ENCODE peak calls at places on chromosomes 2 and 18, in eight cellular contexts. W is CD4-positive, alpha-beta memory T cell; Y is esophagus squamous epithelium; S is CD8-positive, alpha-beta memory T cell; K is fibroblast of lung; V is Karpas-422; Q is right atrium auricular region; D is left lung. T is an unnamed sample. For H3K4me1 and H3K9me3, the result is how much of the 10 kb centered on the place peaks cover.

GRCh38 chr2:73917696-73918207 is 8.9 kb upstream of the DGUOK start:
- DNase-seq in W (no peak), K (no peak), Y (no peak), V (no peak), Q (no peak), S (no peak), D (no peak), T (no peak)

GRCh38 chr2:147355706-147356105 is 489.1 kb upstream of the ACVR2A start:
- DNase-seq in W (no peak), D (no peak), K (no peak), Q (no peak), Y (no peak), S (no peak), V (no peak), T (no peak)

GRCh38 chr2:29726976-29727375 is 194.4 kb downstream of the ALK start:
- DNase-seq in S (no peak), Y (no peak), D (no peak), Q (no peak), K (no peak), V (no peak), W (no peak), T (no peak)

GRCh38 chr2:226906439-226906796 is 70.6 kb downstream of the RHBDD1 start:
- DNase-seq in V (no peak), D (no peak), Y (no peak), Q (no peak), K (no peak), W (no peak), S (no peak), T (no peak)

GRCh38 chr2:129888896-129889295 is 90.6 kb upstream of the RAB6C start:
- DNase-seq in W (no peak), Q (no peak), Y (no peak), K (no peak), D (no peak), V (no peak), S (no peak), T (no peak)

GRCh38 chr18:11741505-11742145 is 52.6 kb downstream of the GNAL start:
- DNase-seq in K (peak), S (no peak), Y (no peak), D (no peak), Q (no peak), V (peak), W (no peak), T (no peak)

GRCh38 chr2:239444626-239445625 is 44.1 kb upstream of the HDAC4 start:
- DNase-seq in Q (peak), S (no peak), W (no peak), Y (no peak), D (peak), V (no peak), K (peak), T (peak)

GRCh38 chr2:25324905-25325592 is 16.7 kb downstream of the DNMT3A start:
- DNase-seq in Q (peak), S (no peak), D (no peak), K (peak), W (no peak), V (no peak), Y (no peak), T (no peak)

GRCh38 chr2:236896677-236897076 is 189.0 kb upstream of the COPS8 start:
- DNase-seq in V (no peak), S (no peak), K (no peak), Y (no peak), Q (no peak), D (no peak), W (no peak), T (no peak)

GRCh38 chr2:24452499-24452878 is 38.6 kb upstream of the NCOA1 start:
- DNase-seq in S (no peak), Y (no peak), V (no peak), K (no peak), Q (no peak), W (no peak), D (no peak), T (no peak)

GRCh38 chr2:149062531-149062930 is 24.0 kb downstream of the LYPD6B start:
- DNase-seq in Q (no peak), D (no peak), V (no peak), S (no peak), Y (no peak), K (no peak), W (no peak), T (no peak)

GRCh38 chr2:57156231-57156924 is 890.2 kb upstream of the VRK2 start:
- DNase-seq in K (no peak), Y (no peak), V (no peak), S (no peak), Q (no peak), D (peak), W (no peak), T (no peak)

GRCh38 chr2:232525796-232526195 is at the start of gene CHRND:
- DNase-seq in D (peak), W (no peak), Y (no peak), K (no peak), Q (no peak), V (no peak), S (no peak), T (no peak)

GRCh38 chr2:27209621-27210401 is 2.0 kb upstream of the ATRAID start:
- DNase-seq in D (no peak), K (peak), Y (no peak), W (no peak), V (no peak), Q (no peak), S (no peak), T (no peak)

GRCh38 chr2:195337597-195337996 is 319.4 kb upstream of the SLC39A10 start:
- DNase-seq in K (no peak), S (no peak), D (no peak), V (no peak), W (no peak), Q (no peak), Y (no peak), T (no peak)

GRCh38 chr18:57744211-57744694 is 58.9 kb downstream of the ATP8B1 start:
- DNase-seq in Y (no peak), K (peak), W (no peak), S (no peak), Q (no peak), V (no peak), D (no peak), T (peak)

GRCh38 chr2:48829036-48829435 is 73.5 kb upstream of the LHCGR start:
- DNase-seq in Y (no peak), S (no peak), Q (no peak), W (no peak), V (no peak), K (no peak), D (no peak), T (no peak)

GRCh38 chr2:233519787-233520611 is 46.6 kb downstream of the USP40 start:
- DNase-seq in S (no peak), Q (no peak), Y (no peak), W (no peak), D (no peak), K (no peak), V (no peak), T (no peak)

GRCh38 chr2:40455661-40456060 is 3.8 kb upstream of the SLC8A1 start:
- DNase-seq in V (no peak), W (no peak), Y (no peak), K (no peak), D (peak), S (no peak), Q (no peak), T (no peak)

GRCh38 chr2:11775384-11775783 is 29.0 kb downstream of the LPIN1 start:
- DNase-seq in D (no peak), Q (no peak), V (no peak), K (peak), W (peak), S (no peak), Y (no peak), T (no peak)

GRCh38 chr2:19357383-19358241 is 811 bp downstream of the OSR1 start:
- DNase-seq in S (no peak), V (no peak), W (no peak), Q (peak), Y (no peak), K (peak), D (peak), T (peak)

GRCh38 chr2:32355976-32356734 is 668 bp upstream of the BIRC6 start:
- DNase-seq in D (no peak), W (peak), K (no peak), V (no peak), Q (no peak), Y (no peak), S (no peak), T (no peak)

GRCh38 chr2:181566643-181567042 is 90.3 kb downstream of the CERKL start:
- DNase-seq in W (no peak), D (no peak), Y (no peak), Q (no peak), S (no peak), V (no peak), K (no peak), T (no peak)

GRCh38 chr2:121877366-121877765 is 121.9 kb downstream of the TSN start:
- DNase-seq in K (no peak), S (no peak), V (no peak), Q (no peak), D (no peak), Y (no peak), W (no peak), T (no peak)

GRCh38 chr2:152716805-152717241 is 438 bp downstream of the PRPF40A start:
- DNase-seq in Y (no peak), V (peak), S (peak), W (no peak), Q (no peak), D (peak), K (no peak), T (peak)

GRCh38 chr18:51195602-51196115 is 1.8 kb downstream of the MEX3C start:
- DNase-seq in Y (no peak), K (peak), W (no peak), S (no peak), D (no peak), Q (no peak), V (peak), T (peak)

GRCh38 chr2:181586569-181587076 is 70.3 kb downstream of the CERKL start:
- DNase-seq in W (no peak), D (no peak), Q (no peak), K (peak), S (no peak), Y (no peak), V (peak), T (peak)

GRCh38 chr18:39051013-39051412 is 1485.4 kb upstream of the CELF4 start:
- DNase-seq in D (no peak), K (peak), W (no peak), V (no peak), Q (no peak), Y (no peak), S (no peak), T (no peak)

GRCh38 chr2:192978317-192978874 is 783.7 kb upstream of the TMEFF2 start:
- DNase-seq in K (no peak), S (no peak), W (no peak), Q (no peak), Y (no peak), V (no peak), D (no peak), T (no peak)

GRCh38 chr2:171317492-171318125 is 116.2 kb downstream of the METTL8 start:
- DNase-seq in Q (no peak), K (peak), Y (no peak), S (no peak), V (peak), D (no peak), W (no peak), T (no peak)

GRCh38 chr2:171315781-171316180 is 118.0 kb downstream of the METTL8 start:
- DNase-seq in Y (no peak), S (no peak), D (no peak), V (no peak), K (no peak), Q (no peak), W (no peak), T (no peak)

GRCh38 chr2:171316755-171317337 is 116.9 kb downstream of the METTL8 start:
- DNase-seq in Q (no peak), S (no peak), V (no peak), W (no peak), K (no peak), D (no peak), Y (no peak), T (no peak)

GRCh38 chr2:171318463-171318934 is 115.3 kb downstream of the METTL8 start:
- DNase-seq in Q (no peak), W (no peak), D (no peak), Y (no peak), K (peak), S (no peak), V (peak), T (no peak)

DNA sequence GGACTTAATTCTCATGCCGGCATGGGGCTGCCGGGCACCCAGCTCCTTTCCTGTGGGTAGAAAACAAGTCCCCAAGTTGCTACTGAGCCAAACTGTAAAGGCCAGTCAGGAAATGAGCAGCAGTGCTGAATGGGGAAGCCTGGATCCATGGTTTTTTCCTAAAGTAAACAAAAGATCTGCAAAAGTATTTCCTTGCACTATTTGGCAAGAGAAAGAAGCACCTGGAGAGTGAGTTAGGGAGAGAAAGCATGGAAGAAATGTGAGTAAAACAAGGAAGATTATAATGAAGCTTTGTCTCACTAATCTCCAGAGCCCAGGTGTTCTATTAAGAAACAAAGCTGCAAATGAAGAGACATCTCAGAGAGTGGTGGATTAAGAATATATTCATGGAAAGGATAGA is 117.6 kb downstream of the METTL8 start:
- DNase-seq in D (no peak), V (no peak), K (no peak), S (no peak), Y (no peak), Q (no peak), W (no peak), T (no peak)
- H3K4me1 ChIP-seq in D (under half), V (half or more), K (under half), S (under half), Y (under half), Q (under half), W (under half), T (under half)

DNA sequence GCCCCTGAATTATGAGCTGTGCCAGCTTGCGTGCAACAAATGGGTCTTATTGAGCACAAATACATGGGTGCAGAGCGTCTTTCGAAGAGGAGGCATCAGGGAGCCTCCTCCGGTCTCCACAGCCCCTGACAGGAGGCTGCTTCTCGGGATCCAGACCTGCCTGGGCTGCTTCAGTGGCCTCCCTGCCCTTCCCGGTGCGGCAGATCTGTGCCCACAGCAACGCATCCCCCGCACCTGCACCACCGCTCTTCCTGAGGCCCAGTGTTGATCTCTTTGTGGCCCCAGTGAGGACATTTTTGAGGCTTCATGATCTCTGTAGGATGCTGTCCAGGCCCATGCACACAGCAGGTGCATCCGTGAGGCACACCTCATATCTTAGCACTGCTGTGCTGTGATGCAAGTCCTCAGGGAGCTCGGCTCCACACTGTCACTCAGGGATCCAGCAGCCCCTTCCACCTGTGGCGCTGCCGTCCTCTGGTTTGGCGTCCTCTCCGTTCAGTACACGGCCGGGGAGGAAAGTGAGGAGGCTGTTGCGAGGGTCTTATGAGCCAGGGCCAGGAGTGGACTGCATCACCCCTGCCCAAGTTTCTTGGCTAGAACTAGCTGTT is 17.4 kb downstream of the RTP5 start:
- DNase-seq in Y (no peak), W (no peak), D (peak), S (no peak), K (no peak), Q (no peak), V (no peak), T (no peak)
- H3K4me3 ChIP-seq in Y (no peak), W (no peak), D (no peak), S (no peak), K (no peak), Q (no peak), V (no peak), T (no peak)

GRCh38 chr18:1213126-1213525 is 308.5 kb downstream of the ADCYAP1 start:
- DNase-seq in S (no peak), W (no peak), K (no peak), V (no peak), Q (no peak), Y (no peak), D (no peak), T (no peak)
- H3K9me3 ChIP-seq in S (under half), W (under half), K (under half), V (under half), Q (under half), Y (under half), D (under half), T (under half)

DNA sequence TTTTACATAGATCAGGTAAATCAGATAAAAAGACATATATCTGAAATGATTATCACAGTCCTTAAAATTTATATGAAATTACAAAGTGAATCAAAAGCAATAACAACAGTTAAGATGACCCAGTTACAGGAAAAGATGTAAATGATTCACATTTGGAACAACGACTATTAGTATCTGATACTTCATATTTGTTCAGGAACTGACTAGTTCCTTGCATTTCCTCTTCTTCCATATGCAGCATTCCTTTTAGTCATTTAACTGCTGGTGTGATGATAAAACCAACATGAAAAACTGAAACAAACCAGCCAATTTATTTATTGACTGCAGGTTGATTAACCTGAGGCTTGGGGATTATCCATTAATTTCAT is 75.2 kb downstream of the RBMS1 start:
- DNase-seq in Q (no peak), V (no peak), D (no peak), K (no peak), W (no peak), Y (no peak), S (no peak), T (no peak)
- H3K4me1 ChIP-seq in Q (under half), V (under half), D (under half), K (under half), W (under half), Y (under half), S (under half), T (under half)

DNA sequence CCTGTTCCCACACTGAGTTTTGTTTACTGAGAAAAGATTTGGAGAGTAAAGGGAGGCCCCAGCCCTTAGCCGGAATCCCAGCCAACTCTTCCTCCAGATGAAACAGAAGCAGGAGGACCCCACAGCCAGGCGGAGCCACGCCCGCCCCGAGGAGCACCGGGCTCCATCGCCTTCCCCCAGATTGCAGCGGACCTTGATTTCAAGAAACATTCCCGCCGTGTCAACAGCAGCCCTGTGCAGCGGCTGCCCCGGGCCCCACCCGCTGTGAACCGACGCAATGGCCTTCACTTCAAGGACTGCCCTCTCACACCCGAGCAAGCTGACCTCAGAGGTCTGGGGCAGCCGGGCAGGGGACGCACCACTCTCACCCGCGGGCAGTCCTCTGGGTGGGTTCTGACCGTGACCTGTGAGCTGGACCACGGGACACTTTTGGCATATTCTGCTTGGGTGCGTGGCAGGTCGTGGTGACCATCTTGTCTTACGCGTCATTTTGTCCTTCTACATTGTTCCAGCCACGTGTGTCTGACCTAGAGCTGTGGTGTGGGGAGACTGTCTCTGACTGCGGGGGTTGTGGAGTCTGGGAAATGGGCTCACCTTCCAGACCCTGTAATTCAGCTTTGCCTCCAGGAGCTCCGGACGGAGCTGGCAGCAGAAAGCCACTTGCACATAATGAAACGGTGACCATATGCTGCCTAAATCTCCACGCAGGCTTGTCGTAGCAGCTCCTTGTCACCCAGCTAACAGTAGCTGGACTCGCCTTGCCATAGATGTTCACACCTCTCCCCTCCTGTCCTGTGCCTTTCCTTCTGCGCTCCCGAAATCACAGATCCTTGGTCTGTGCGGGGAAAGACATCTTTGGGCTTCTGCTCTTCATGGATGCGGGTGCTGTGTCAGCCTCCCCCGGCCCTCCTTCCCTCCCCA is 32.0 kb upstream of the INHBB start:
- DNase-seq in K (no peak), W (no peak), Q (no peak), V (no peak), S (no peak), D (peak), Y (no peak), T (no peak)
- H3K4me3 ChIP-seq in K (peak), W (no peak), Q (peak), V (no peak), S (peak), D (peak), Y (peak), T (no peak)

DNA sequence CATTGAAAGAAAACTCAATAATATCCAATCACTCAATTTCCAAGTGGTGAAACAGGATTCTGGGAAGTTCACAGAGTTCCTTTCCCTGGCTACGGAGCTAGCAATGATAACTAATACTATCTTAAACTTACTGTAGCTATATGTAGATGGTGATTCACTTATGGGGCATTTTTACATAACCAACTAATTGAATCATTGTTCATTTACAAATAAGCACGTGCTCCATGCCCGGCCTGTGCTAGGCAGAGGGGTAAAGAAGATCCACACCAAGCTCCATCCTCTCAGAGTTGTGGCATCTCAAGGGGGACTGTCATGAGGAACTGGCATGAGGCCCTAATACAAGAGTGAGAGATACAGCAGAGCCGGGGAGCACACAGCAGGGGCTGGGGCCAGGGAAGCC is 176.3 kb downstream of the ANKRD30B start:
- DNase-seq in Y (no peak), V (no peak), Q (no peak), S (no peak), K (peak), D (no peak), W (no peak), T (no peak)
- H3K9me3 ChIP-seq in Y (under half), V (under half), Q (under half), S (under half), K (under half), D (under half), W (under half), T (under half)

GRCh38 chr2:37984589-37984988 is 59.5 kb downstream of the RMDN2 start:
- DNase-seq in Y (no peak), K (peak), S (no peak), W (no peak), Q (no peak), V (no peak), D (no peak), T (no peak)
- H3K4me1 ChIP-seq in Y (under half), K (under half), S (under half), W (under half), Q (under half), V (under half), D (under half), T (under half)

T was measured in HAP-1.